ENCODE peak calls at places on chromosomes 5 and 9, in six cellular contexts. One of them, this sample, is unnamed.

GRCh38 chr9:76602191-76602590 is 143.2 kb downstream of the GCNT1 start:
- DNase-seq in H1: no peak
- DNase-seq in HepG2: no peak
- DNase-seq in GM12878: no peak
- DNase-seq in SK-N-SH: no peak
- DNase-seq in K562: no peak
- DNase-seq in this sample: no peak

GRCh38 chr5:11064763-11065450 is 303.9 kb upstream of the DAP start:
- DNase-seq in SK-N-SH: no peak
- DNase-seq in H1: no peak
- DNase-seq in K562: no peak
- DNase-seq in HepG2: no peak
- DNase-seq in GM12878: no peak
- DNase-seq in this sample: no peak

GRCh38 chr5:172071244-172071875 is 64.9 kb upstream of the FBXW11 start:
- DNase-seq in GM12878: no peak
- DNase-seq in K562: no peak
- DNase-seq in SK-N-SH: no peak
- DNase-seq in H1: no peak
- DNase-seq in HepG2: no peak
- DNase-seq in this sample: no peak

GRCh38 chr5:93585054-93585751 is 2.2 kb downstream of the NR2F1 start:
- DNase-seq in GM12878: no peak
- DNase-seq in K562: no peak
- DNase-seq in SK-N-SH: peak
- DNase-seq in H1: no peak
- DNase-seq in HepG2: no peak
- DNase-seq in this sample: no peak

GRCh38 chr5:91052977-91053732 is 330.0 kb downstream of the ARRDC3 start:
- DNase-seq in GM12878: no peak
- DNase-seq in H1: no peak
- DNase-seq in SK-N-SH: no peak
- DNase-seq in HepG2: no peak
- DNase-seq in K562: no peak
- DNase-seq in this sample: no peak

GRCh38 chr9:117744856-117745389 is 40.7 kb downstream of the TLR4 start:
- DNase-seq in GM12878: no peak
- DNase-seq in K562: no peak
- DNase-seq in HepG2: no peak
- DNase-seq in SK-N-SH: peak
- DNase-seq in H1: no peak
- DNase-seq in this sample: peak

GRCh38 chr5:161544350-161544765 is 2.2 kb downstream of the GABRB2 start:
- DNase-seq in GM12878: no peak
- DNase-seq in SK-N-SH: peak
- DNase-seq in HepG2: peak
- DNase-seq in H1: no peak
- DNase-seq in K562: peak
- DNase-seq in this sample: peak

GRCh38 chr9:22141906-22142305 is 132.8 kb upstream of the CDKN2B start:
- DNase-seq in K562: no peak
- DNase-seq in SK-N-SH: no peak
- DNase-seq in H1: no peak
- DNase-seq in GM12878: no peak
- DNase-seq in HepG2: peak
- DNase-seq in this sample: no peak

GRCh38 chr5:75614165-75614564 is 2.9 kb downstream of the ANKDD1B start:
- DNase-seq in H1: no peak
- DNase-seq in K562: no peak
- DNase-seq in HepG2: no peak
- DNase-seq in SK-N-SH: no peak
- DNase-seq in GM12878: no peak
- DNase-seq in this sample: no peak

GRCh38 chr5:73278693-73279092 is 105.7 kb downstream of the TMEM174 start:
- DNase-seq in GM12878: no peak
- DNase-seq in SK-N-SH: no peak
- DNase-seq in H1: no peak
- DNase-seq in K562: no peak
- DNase-seq in HepG2: peak
- DNase-seq in this sample: no peak

GRCh38 chr9:110755179-110755578 is 86.6 kb downstream of the MUSK start:
- DNase-seq in K562: no peak
- DNase-seq in H1: no peak
- DNase-seq in GM12878: no peak
- DNase-seq in SK-N-SH: no peak
- DNase-seq in HepG2: no peak
- DNase-seq in this sample: no peak

GRCh38 chr5:143319437-143320302 is 83.8 kb downstream of the NR3C1 start:
- DNase-seq in SK-N-SH: peak
- DNase-seq in H1: no peak
- DNase-seq in GM12878: no peak
- DNase-seq in HepG2: no peak
- DNase-seq in K562: no peak
- DNase-seq in this sample: no peak

GRCh38 chr5:174991807-174992308 is 267.5 kb downstream of the MSX2 start:
- DNase-seq in H1: no peak
- DNase-seq in GM12878: no peak
- DNase-seq in K562: no peak
- DNase-seq in SK-N-SH: no peak
- DNase-seq in HepG2: no peak
- DNase-seq in this sample: no peak

GRCh38 chr5:148471379-148471778 is 87.6 kb downstream of the FBXO38 start:
- DNase-seq in GM12878: no peak
- DNase-seq in SK-N-SH: no peak
- DNase-seq in HepG2: no peak
- DNase-seq in H1: no peak
- DNase-seq in K562: no peak
- DNase-seq in this sample: no peak

GRCh38 chr5:90898330-90899013 is 339.9 kb downstream of the ADGRV1 start:
- DNase-seq in SK-N-SH: no peak
- DNase-seq in HepG2: no peak
- DNase-seq in H1: no peak
- DNase-seq in GM12878: no peak
- DNase-seq in K562: no peak
- DNase-seq in this sample: no peak

GRCh38 chr5:31736127-31736526 is 97.2 kb downstream of the PDZD2 start:
- DNase-seq in H1: no peak
- DNase-seq in SK-N-SH: no peak
- DNase-seq in GM12878: no peak
- DNase-seq in HepG2: no peak
- DNase-seq in K562: no peak
- DNase-seq in this sample: no peak

GRCh38 chr9:137814436-137814835 is 63.1 kb upstream of the CACNA1B start:
- DNase-seq in SK-N-SH: no peak
- DNase-seq in HepG2: no peak
- DNase-seq in GM12878: no peak
- DNase-seq in K562: no peak
- DNase-seq in H1: no peak
- DNase-seq in this sample: no peak

GRCh38 chr5:145056805-145057204 is 778.3 kb downstream of the PRELID2 start:
- DNase-seq in H1: no peak
- DNase-seq in HepG2: no peak
- DNase-seq in GM12878: peak
- DNase-seq in K562: no peak
- DNase-seq in SK-N-SH: no peak
- DNase-seq in this sample: no peak

GRCh38 chr5:1448511-1449011 is 3.3 kb upstream of the SLC6A3 start:
- DNase-seq in H1: no peak
- DNase-seq in K562: no peak
- DNase-seq in GM12878: no peak
- DNase-seq in SK-N-SH: no peak
- DNase-seq in HepG2: no peak
- DNase-seq in this sample: no peak

GRCh38 chr5:79255786-79256557 is 20.0 kb downstream of the JMY start:
- DNase-seq in SK-N-SH: peak
- DNase-seq in K562: no peak
- DNase-seq in GM12878: no peak
- DNase-seq in HepG2: peak
- DNase-seq in H1: peak
- DNase-seq in this sample: no peak

GRCh38 chr5:97192580-97193421 is 9.8 kb upstream of the RIOK2 start:
- DNase-seq in SK-N-SH: no peak
- DNase-seq in K562: no peak
- DNase-seq in HepG2: no peak
- DNase-seq in H1: no peak
- DNase-seq in GM12878: peak
- DNase-seq in this sample: no peak

GRCh38 chr5:156174225-156174624 is 152.7 kb upstream of the SGCD start:
- DNase-seq in K562: no peak
- DNase-seq in H1: no peak
- DNase-seq in SK-N-SH: no peak
- DNase-seq in HepG2: no peak
- DNase-seq in GM12878: no peak
- DNase-seq in this sample: no peak

GRCh38 chr9:87872079-87872624 is 10.5 kb upstream of the SPATA31E1 start:
- DNase-seq in H1: no peak
- DNase-seq in SK-N-SH: peak
- DNase-seq in K562: no peak
- DNase-seq in GM12878: no peak
- DNase-seq in HepG2: no peak
- DNase-seq in this sample: no peak

GRCh38 chr5:50593681-50594080 is 72.8 kb upstream of the PARP8 start:
- DNase-seq in K562: no peak
- DNase-seq in HepG2: no peak
- DNase-seq in H1: no peak
- DNase-seq in GM12878: no peak
- DNase-seq in SK-N-SH: no peak
- DNase-seq in this sample: no peak

GRCh38 chr5:163473613-163474243 is 13.3 kb downstream of the HMMR start:
- DNase-seq in GM12878: no peak
- DNase-seq in HepG2: no peak
- DNase-seq in SK-N-SH: no peak
- DNase-seq in H1: no peak
- DNase-seq in K562: no peak
- DNase-seq in this sample: no peak

GRCh38 chr5:110032386-110032785 is 342.7 kb downstream of the MAN2A1 start:
- DNase-seq in H1: no peak
- DNase-seq in SK-N-SH: no peak
- DNase-seq in K562: no peak
- DNase-seq in GM12878: no peak
- DNase-seq in HepG2: no peak
- DNase-seq in this sample: no peak

GRCh38 chr5:137039939-137040515 is 459.1 kb downstream of the SPOCK1 start:
- DNase-seq in SK-N-SH: no peak
- DNase-seq in GM12878: no peak
- DNase-seq in HepG2: no peak
- DNase-seq in K562: no peak
- DNase-seq in H1: no peak
- DNase-seq in this sample: no peak

GRCh38 chr9:134965421-134965820 is 47.7 kb upstream of the FCN1 start:
- DNase-seq in K562: no peak
- DNase-seq in GM12878: no peak
- DNase-seq in H1: no peak
- DNase-seq in HepG2: no peak
- DNase-seq in SK-N-SH: no peak
- DNase-seq in this sample: no peak

GRCh38 chr5:164962302-164962961 is 1457.0 kb downstream of the MAT2B start:
- DNase-seq in HepG2: no peak
- DNase-seq in K562: no peak
- DNase-seq in GM12878: no peak
- DNase-seq in H1: no peak
- DNase-seq in SK-N-SH: no peak
- DNase-seq in this sample: no peak

GRCh38 chr5:138554143-138554542 is 11.1 kb upstream of the ETF1 start:
- DNase-seq in K562: no peak
- DNase-seq in GM12878: no peak
- DNase-seq in H1: no peak
- DNase-seq in HepG2: no peak
- DNase-seq in SK-N-SH: no peak
- DNase-seq in this sample: no peak

GRCh38 chr5:136007271-136007670 is 21.5 kb upstream of the TGFBI start:
- DNase-seq in K562: no peak
- DNase-seq in HepG2: peak
- DNase-seq in H1: no peak
- DNase-seq in GM12878: no peak
- DNase-seq in SK-N-SH: no peak
- DNase-seq in this sample: no peak
- TF ChIP-seq GABPA in K562: no peak
- TF ChIP-seq GABPA in HepG2: no peak
- TF ChIP-seq GABPA in H1: no peak
- TF ChIP-seq GABPA in GM12878: no peak
- TF ChIP-seq GABPA in SK-N-SH: no peak
- TF ChIP-seq GABPA in this sample: no peak

GRCh38 chr5:150021491-150022162 is 21.1 kb downstream of the HMGXB3 start:
- DNase-seq in H1: no peak
- DNase-seq in GM12878: no peak
- DNase-seq in K562: no peak
- DNase-seq in HepG2: no peak
- DNase-seq in SK-N-SH: no peak
- DNase-seq in this sample: no peak
- TF ChIP-seq POLR2AphosphoS5 in H1: no peak
- TF ChIP-seq POLR2AphosphoS5 in GM12878: no peak
- TF ChIP-seq POLR2AphosphoS5 in K562: no peak
- TF ChIP-seq POLR2AphosphoS5 in HepG2: no peak
- TF ChIP-seq POLR2AphosphoS5 in SK-N-SH: no peak
- TF ChIP-seq POLR2AphosphoS5 in this sample: no peak

DNA sequence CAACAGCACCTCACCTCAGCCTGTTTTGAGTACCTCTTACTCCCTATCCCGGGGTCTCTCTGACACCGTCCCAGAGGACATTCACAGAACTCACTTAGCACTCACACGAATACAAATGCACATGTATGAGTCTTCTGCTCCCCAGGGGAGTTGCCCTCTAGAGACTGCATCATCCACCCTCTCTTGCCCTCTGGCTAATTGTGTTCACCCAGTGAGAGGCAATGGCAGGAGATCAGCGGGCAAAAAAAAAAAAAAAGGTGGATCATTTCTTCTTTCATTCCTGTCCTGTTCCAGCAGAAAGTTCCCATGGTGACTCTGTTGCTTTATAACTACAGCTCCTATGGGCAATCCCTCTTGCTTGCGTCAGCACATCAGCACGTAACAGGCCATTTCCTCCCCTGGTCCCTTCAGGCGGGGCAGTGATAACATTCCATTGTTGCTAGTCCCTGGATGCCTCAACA is 23.6 kb upstream of the SNX2 start:
- DNase-seq in H1: no peak
- DNase-seq in K562: no peak
- DNase-seq in HepG2: no peak
- DNase-seq in GM12878: no peak
- DNase-seq in SK-N-SH: no peak
- DNase-seq in this sample: no peak
- TF ChIP-seq GABPA in H1: no peak
- TF ChIP-seq GABPA in K562: no peak
- TF ChIP-seq GABPA in HepG2: no peak
- TF ChIP-seq GABPA in GM12878: no peak
- TF ChIP-seq GABPA in SK-N-SH: no peak
- TF ChIP-seq GABPA in this sample: no peak

DNA sequence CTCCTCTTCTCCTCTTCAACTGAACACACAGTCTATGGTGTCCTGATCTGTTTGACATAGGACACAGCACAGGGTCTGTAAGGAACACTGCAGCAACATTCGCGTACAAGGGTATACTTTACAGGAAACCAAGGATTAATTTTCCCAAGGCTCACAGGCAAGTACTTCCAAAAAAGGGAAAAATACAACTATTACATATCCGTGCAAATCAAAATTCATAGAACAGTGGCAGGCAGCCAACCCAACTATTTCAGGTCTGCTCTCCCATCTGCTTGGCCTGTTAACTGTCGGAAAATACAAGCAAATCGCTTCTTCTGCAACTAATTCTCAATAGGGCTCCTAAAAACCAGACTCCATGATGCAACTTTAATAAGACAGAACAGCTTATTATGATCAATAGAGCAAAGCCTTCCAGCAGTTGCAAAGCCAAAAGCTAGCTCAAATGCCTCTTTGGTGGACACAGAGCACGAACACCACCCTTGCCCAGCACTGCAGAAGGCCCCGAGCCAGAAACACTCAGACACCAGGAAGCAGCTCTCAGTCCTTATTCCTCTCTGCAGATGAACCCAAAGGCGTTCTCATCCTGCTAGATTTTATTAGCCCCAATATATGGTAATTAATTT is 69.0 kb downstream of the ZNF608 start:
- DNase-seq in K562: no peak
- DNase-seq in GM12878: no peak
- DNase-seq in HepG2: no peak
- DNase-seq in H1: no peak
- DNase-seq in SK-N-SH: peak
- DNase-seq in this sample: no peak
- TF ChIP-seq POLR2AphosphoS5 in K562: no peak
- TF ChIP-seq POLR2AphosphoS5 in GM12878: no peak
- TF ChIP-seq POLR2AphosphoS5 in HepG2: no peak
- TF ChIP-seq POLR2AphosphoS5 in H1: no peak
- TF ChIP-seq POLR2AphosphoS5 in SK-N-SH: no peak
- TF ChIP-seq POLR2AphosphoS5 in this sample: no peak

This sample was measured in HL-60.